ENCODE peak calls at places on chromosomes 12 and 14, in four cellular contexts. U is aorta; M is GM12865; K is activated CD4-positive, CD25-positive, alpha-beta regulatory T cell treated with anti-CD3 and anti-CD28 coated beads, Interleukin-2, amount 50 U/mL, for 16 hours. I is an unnamed sample.

GRCh38 chr12:71682466-71682865 is 3.4 kb upstream of the TMEM19 start:
- DNase-seq in M (no peak), K (no peak), U (no peak), I (no peak)

GRCh38 chr12:43238281-43238680 is 313.7 kb downstream of the ADAMTS20 start:
- DNase-seq in U (no peak), M (no peak), K (no peak), I (no peak)

GRCh38 chr14:102683399-102684275 is 91.2 kb downstream of the RCOR1 start:
- DNase-seq in K (no peak), U (no peak), M (no peak), I (no peak)

GRCh38 chr14:74697543-74697942 is 15.3 kb downstream of the AREL1 start:
- DNase-seq in K (no peak), M (no peak), U (no peak), I (no peak)

GRCh38 chr14:77892890-77893484 is 93.1 kb downstream of the ADCK1 start:
- DNase-seq in M (no peak), K (no peak), U (no peak), I (no peak)

GRCh38 chr12:57628280-57629191 is 4.5 kb downstream of the B4GALNT1 start:
- DNase-seq in M (no peak), U (no peak), K (no peak), I (no peak)

GRCh38 chr14:42335918-42336317 is 729.2 kb downstream of the LRFN5 start:
- DNase-seq in K (no peak), U (no peak), M (no peak), I (no peak)

GRCh38 chr14:68232643-68233055 is 413.1 kb downstream of the RAD51B start:
- DNase-seq in K (no peak), M (peak; percentile 95), U (peak; percentile 68), I (peak; percentile 75)

GRCh38 chr12:6863033-6863432 is 4.3 kb upstream of the TPI1 start:
- DNase-seq in K (no peak), U (no peak), M (no peak), I (no peak)

GRCh38 chr14:96364911-96365310 is 1.6 kb downstream of the GSKIP start:
- DNase-seq in K (no peak), M (no peak), U (no peak), I (no peak)

GRCh38 chr12:85367886-85368385 is 87.9 kb downstream of the ALX1 start:
- DNase-seq in U (no peak), K (no peak), M (no peak), I (no peak)

GRCh38 chr12:127268121-127268520 is 998.8 kb upstream of the TMEM132C start:
- DNase-seq in U (no peak), M (no peak), K (no peak), I (no peak)

GRCh38 chr12:113805673-113806072 is 160.5 kb downstream of the RBM19 start:
- DNase-seq in M (no peak), K (no peak), U (no peak), I (no peak)

GRCh38 chr12:124502379-124502778 is 65.0 kb downstream of the NCOR2 start:
- DNase-seq in U (no peak), K (no peak), M (no peak), I (no peak)

GRCh38 chr14:58677525-58677924 is 39.8 kb downstream of the DACT1 start:
- DNase-seq in U (no peak), M (no peak), K (no peak), I (no peak)

GRCh38 chr14:57578427-57579220 is 85.0 kb upstream of the CCDC198 start:
- DNase-seq in U (no peak), M (no peak), K (no peak), I (no peak)

GRCh38 chr12:111687952-111688351 is 2.1 kb downstream of the ACAD10 start:
- DNase-seq in K (no peak), U (no peak), M (no peak), I (no peak)

GRCh38 chr14:87461704-87462103 is 531.3 kb downstream of the GALC start:
- DNase-seq in U (no peak), M (no peak), K (no peak), I (no peak)

GRCh38 chr12:93974252-93974651 is 174.1 kb upstream of the PLXNC1 start:
- DNase-seq in K (no peak), M (no peak), U (no peak), I (no peak)

GRCh38 chr12:25734529-25735180 is 181.6 kb upstream of the LMNTD1 start:
- DNase-seq in U (no peak), K (no peak), M (peak; percentile 20), I (no peak)

GRCh38 chr12:66623455-66623854 is 55.4 kb downstream of the GRIP1 start:
- DNase-seq in U (no peak), K (no peak), M (peak; percentile 14), I (no peak)

GRCh38 chr12:79138872-79139271 is 274.3 kb downstream of the SYT1 start:
- DNase-seq in M (no peak), K (no peak), U (no peak), I (no peak)

GRCh38 chr14:74612346-74613021 is 447 bp upstream of the LTBP2 start:
- DNase-seq in U (peak; percentile 89), K (peak; percentile 61), M (peak; percentile 83), I (peak; percentile 80)

GRCh38 chr12:46549527-46550265 is 177.1 kb upstream of the SLC38A2 start:
- DNase-seq in K (no peak), U (no peak), M (peak; percentile 9), I (no peak)

GRCh38 chr14:92898732-92899131 is 24.2 kb upstream of the CHGA start:
- DNase-seq in U (no peak), K (no peak), M (no peak), I (no peak)

GRCh38 chr12:122125452-122126341 is 47.1 kb downstream of the MLXIP start:
- DNase-seq in U (no peak), K (no peak), M (no peak), I (no peak)

GRCh38 chr12:93549174-93549573 is 23.3 kb upstream of the SOCS2 start:
- DNase-seq in M (no peak), U (no peak), K (no peak), I (no peak)

GRCh38 chr12:46933947-46934346 is 108.2 kb upstream of the SLC38A4 start:
- DNase-seq in M (peak; percentile 28), U (no peak), K (no peak), I (no peak)

GRCh38 chr12:43551271-43551970 is 582 bp downstream of the ADAMTS20 start:
- DNase-seq in K (no peak), U (no peak), M (no peak), I (no peak)

GRCh38 chr14:26056232-26056631 is 541.6 kb downstream of the NOVA1 start:
- DNase-seq in U (no peak), K (no peak), M (no peak), I (no peak)

GRCh38 chr12:125403145-125403789 is 338.0 kb downstream of the AACS start:
- DNase-seq in M (peak; percentile 47), U (no peak), K (no peak), I (no peak)

GRCh38 chr14:23514009-23514962 is 37.3 kb downstream of the ZFHX2 start:
- DNase-seq in U (no peak), M (no peak), K (no peak), I (no peak)

GRCh38 chr12:116053479-116054195 is 223.9 kb downstream of the MED13L start:
- DNase-seq in M (no peak), U (peak; percentile 59), K (no peak), I (peak; percentile 75)

I was measured in tibial artery.